ENCODE peak calls at places on chromosomes 12 and 14, in five cellular contexts. One of them, this sample, is unnamed.

GRCh38 chr12:125852679-125853078 is 787.4 kb downstream of the AACS start:
- DNase-seq in transverse colon: no peak
- DNase-seq in heart left ventricle: no peak
- DNase-seq in Peyer's patch: no peak
- DNase-seq in A549: no peak
- DNase-seq in this sample: no peak

GRCh38 chr12:122124370-122124769 is 45.8 kb downstream of the MLXIP start:
- DNase-seq in A549: no peak
- DNase-seq in heart left ventricle: no peak
- DNase-seq in Peyer's patch: peak
- DNase-seq in transverse colon: no peak
- DNase-seq in this sample: peak

GRCh38 chr14:52759145-52759544 is 29.2 kb downstream of the STYX start:
- DNase-seq in transverse colon: no peak
- DNase-seq in Peyer's patch: no peak
- DNase-seq in heart left ventricle: no peak
- DNase-seq in A549: no peak
- DNase-seq in this sample: no peak

GRCh38 chr12:131573631-131574396 is 137.1 kb upstream of the SFSWAP start:
- DNase-seq in transverse colon: no peak
- DNase-seq in heart left ventricle: no peak
- DNase-seq in A549: no peak
- DNase-seq in Peyer's patch: no peak
- DNase-seq in this sample: no peak

GRCh38 chr14:80536456-80536855 is 325.2 kb upstream of the DIO2 start:
- DNase-seq in heart left ventricle: no peak
- DNase-seq in transverse colon: no peak
- DNase-seq in Peyer's patch: no peak
- DNase-seq in A549: no peak
- DNase-seq in this sample: no peak

GRCh38 chr14:102187044-102187443 is 47.3 kb downstream of the WDR20 start:
- DNase-seq in heart left ventricle: no peak
- DNase-seq in transverse colon: no peak
- DNase-seq in Peyer's patch: no peak
- DNase-seq in A549: peak
- DNase-seq in this sample: no peak

GRCh38 chr12:46661161-46661845 is 164.5 kb downstream of the SLC38A4 start:
- DNase-seq in transverse colon: no peak
- DNase-seq in heart left ventricle: peak
- DNase-seq in Peyer's patch: no peak
- DNase-seq in A549: peak
- DNase-seq in this sample: no peak

GRCh38 chr14:37901978-37902377 is 305.7 kb upstream of the SSTR1 start:
- DNase-seq in transverse colon: no peak
- DNase-seq in A549: no peak
- DNase-seq in Peyer's patch: no peak
- DNase-seq in heart left ventricle: peak
- DNase-seq in this sample: no peak

GRCh38 chr14:101098641-101099040 is 195.1 kb upstream of the RTL1 start:
- DNase-seq in transverse colon: no peak
- DNase-seq in heart left ventricle: no peak
- DNase-seq in Peyer's patch: no peak
- DNase-seq in A549: no peak
- DNase-seq in this sample: no peak

GRCh38 chr12:45343269-45344051 is 127.6 kb downstream of the ANO6 start:
- DNase-seq in A549: no peak
- DNase-seq in Peyer's patch: no peak
- DNase-seq in heart left ventricle: no peak
- DNase-seq in transverse colon: no peak
- DNase-seq in this sample: no peak

GRCh38 chr14:53217283-53217994 is 64.3 kb upstream of the DDHD1 start:
- DNase-seq in heart left ventricle: peak
- DNase-seq in Peyer's patch: peak
- DNase-seq in transverse colon: peak
- DNase-seq in A549: peak
- DNase-seq in this sample: peak

GRCh38 chr14:95138876-95139275 is 18.5 kb downstream of the DICER1 start:
- DNase-seq in A549: no peak
- DNase-seq in heart left ventricle: no peak
- DNase-seq in Peyer's patch: no peak
- DNase-seq in transverse colon: no peak
- DNase-seq in this sample: no peak

GRCh38 chr12:95239216-95239615 is 21.6 kb downstream of the VEZT start:
- DNase-seq in heart left ventricle: no peak
- DNase-seq in transverse colon: no peak
- DNase-seq in A549: no peak
- DNase-seq in Peyer's patch: no peak
- DNase-seq in this sample: no peak

GRCh38 chr12:95240556-95240955 is 22.9 kb downstream of the VEZT start:
- DNase-seq in A549: no peak
- DNase-seq in Peyer's patch: no peak
- DNase-seq in transverse colon: no peak
- DNase-seq in heart left ventricle: no peak
- DNase-seq in this sample: no peak

GRCh38 chr12:95243497-95244183 is 26.0 kb downstream of the VEZT start:
- DNase-seq in heart left ventricle: no peak
- DNase-seq in Peyer's patch: no peak
- DNase-seq in A549: no peak
- DNase-seq in transverse colon: no peak
- DNase-seq in this sample: no peak

GRCh38 chr12:95244350-95244749 is 26.7 kb downstream of the VEZT start:
- DNase-seq in Peyer's patch: no peak
- DNase-seq in A549: no peak
- DNase-seq in transverse colon: no peak
- DNase-seq in heart left ventricle: no peak
- DNase-seq in this sample: no peak

GRCh38 chr12:95241761-95242506 is 24.3 kb downstream of the VEZT start:
- DNase-seq in A549: no peak
- DNase-seq in heart left ventricle: no peak
- DNase-seq in Peyer's patch: no peak
- DNase-seq in transverse colon: no peak
- DNase-seq in this sample: no peak
- TF ChIP-seq CTCF in A549: no peak
- TF ChIP-seq CTCF in heart left ventricle: no peak
- TF ChIP-seq CTCF in Peyer's patch: no peak
- TF ChIP-seq CTCF in transverse colon: no peak
- TF ChIP-seq CTCF in this sample: no peak

GRCh38 chr12:55931780-55932545 is 1.0 kb downstream of the DGKA start:
- DNase-seq in transverse colon: peak
- DNase-seq in Peyer's patch: peak
- DNase-seq in heart left ventricle: peak
- DNase-seq in A549: no peak
- DNase-seq in this sample: peak
- TF ChIP-seq POLR2A in transverse colon: no peak
- TF ChIP-seq POLR2A in Peyer's patch: peak
- TF ChIP-seq POLR2A in heart left ventricle: no peak
- TF ChIP-seq POLR2A in A549: no peak
- TF ChIP-seq POLR2A in this sample: no peak

GRCh38 chr12:3303410-3304136 is 187.4 kb upstream of the PRMT8 start:
- DNase-seq in Peyer's patch: no peak
- DNase-seq in heart left ventricle: no peak
- DNase-seq in A549: no peak
- DNase-seq in transverse colon: no peak
- DNase-seq in this sample: no peak
- TF ChIP-seq CTCF in Peyer's patch: no peak
- TF ChIP-seq CTCF in heart left ventricle: no peak
- TF ChIP-seq CTCF in A549: no peak
- TF ChIP-seq CTCF in transverse colon: no peak
- TF ChIP-seq CTCF in this sample: no peak

GRCh38 chr12:233615-233968 is 19.6 kb upstream of the SLC6A12 start:
- DNase-seq in A549: no peak
- DNase-seq in transverse colon: no peak
- DNase-seq in Peyer's patch: no peak
- DNase-seq in heart left ventricle: no peak
- DNase-seq in this sample: no peak
- TF ChIP-seq POLR2A in A549: no peak
- TF ChIP-seq POLR2A in transverse colon: no peak
- TF ChIP-seq POLR2A in Peyer's patch: no peak
- TF ChIP-seq POLR2A in heart left ventricle: no peak
- TF ChIP-seq POLR2A in this sample: no peak

GRCh38 chr12:6534158-6534913 is at the start of gene GAPDH:
- DNase-seq in heart left ventricle: peak
- DNase-seq in transverse colon: peak
- DNase-seq in A549: peak
- DNase-seq in Peyer's patch: peak
- DNase-seq in this sample: peak

GRCh38 chr12:6535960-6536847 is 1.9 kb downstream of the GAPDH start:
- DNase-seq in transverse colon: no peak
- DNase-seq in heart left ventricle: no peak
- DNase-seq in Peyer's patch: no peak
- DNase-seq in A549: no peak
- DNase-seq in this sample: no peak

GRCh38 chr12:6533653-6534157 is 612 bp upstream of the GAPDH start:
- DNase-seq in Peyer's patch: no peak
- DNase-seq in heart left ventricle: peak
- DNase-seq in transverse colon: peak
- DNase-seq in A549: peak
- DNase-seq in this sample: peak

GRCh38 chr12:6535697-6535946 is 1.3 kb downstream of the GAPDH start:
- DNase-seq in transverse colon: no peak
- DNase-seq in heart left ventricle: no peak
- DNase-seq in A549: no peak
- DNase-seq in Peyer's patch: no peak
- DNase-seq in this sample: no peak

DNA sequence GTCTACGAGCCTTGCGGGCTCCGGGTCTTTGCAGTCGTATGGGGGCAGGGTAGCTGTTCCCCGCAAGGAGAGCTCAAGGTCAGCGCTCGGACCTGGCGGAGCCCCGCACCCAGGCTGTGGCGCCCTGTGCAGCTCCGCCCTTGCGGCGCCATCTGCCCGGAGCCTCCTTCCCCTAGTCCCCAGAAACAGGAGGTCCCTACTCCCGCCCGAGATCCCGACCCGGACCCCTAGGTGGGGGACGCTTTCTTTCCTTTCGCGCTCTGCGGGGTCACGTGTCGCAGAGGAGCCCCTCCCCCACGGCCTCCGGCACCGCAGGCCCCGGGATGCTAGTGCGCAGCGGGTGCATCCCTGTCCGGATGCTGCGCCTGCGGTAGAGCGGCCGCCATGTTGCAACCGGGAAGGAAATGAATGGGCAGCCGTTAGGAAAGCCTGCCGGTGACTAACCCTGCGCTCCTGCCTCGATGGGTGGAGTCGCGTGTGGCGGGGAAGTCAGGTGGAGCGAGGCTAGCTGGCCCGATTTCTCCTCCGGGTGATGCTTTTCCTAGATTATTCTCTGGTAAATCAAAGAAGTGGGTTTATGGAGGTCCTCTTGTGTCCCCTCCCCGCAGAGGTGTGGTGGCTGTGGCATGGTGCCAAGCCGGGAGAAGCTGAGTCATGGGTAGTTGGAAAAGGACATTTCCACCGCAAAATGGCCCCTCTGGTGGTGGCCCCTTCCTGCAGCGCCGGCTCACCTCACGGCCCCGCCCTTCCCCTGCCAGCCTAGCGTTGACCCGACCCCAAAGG is 788 bp downstream of the GAPDH start:
- DNase-seq in Peyer's patch: peak
- DNase-seq in heart left ventricle: peak
- DNase-seq in transverse colon: peak
- DNase-seq in A549: peak
- DNase-seq in this sample: peak
- TF ChIP-seq CTCF in Peyer's patch: no peak
- TF ChIP-seq CTCF in heart left ventricle: no peak
- TF ChIP-seq CTCF in transverse colon: no peak
- TF ChIP-seq CTCF in A549: no peak
- TF ChIP-seq CTCF in this sample: no peak

DNA sequence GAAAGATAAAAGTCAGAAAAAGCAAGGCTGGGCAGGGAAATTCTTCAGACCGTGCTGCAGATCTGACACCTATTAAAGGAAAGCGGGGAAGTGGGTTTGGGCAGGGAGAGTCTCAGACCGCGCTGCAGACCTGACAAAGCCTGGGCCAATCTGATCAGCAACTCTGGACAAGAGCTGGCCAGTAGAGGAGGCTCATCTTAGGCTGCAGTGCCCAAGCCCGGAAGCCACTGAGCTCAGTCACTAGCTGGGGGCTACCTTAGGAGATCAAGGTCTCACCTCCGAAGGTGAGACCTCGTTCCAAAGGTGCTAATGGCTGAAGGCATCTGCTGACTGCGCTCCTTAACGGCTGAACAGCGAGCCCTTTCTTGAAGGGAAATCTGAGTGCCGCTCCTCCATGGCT is 60.2 kb downstream of the SINHCAF start:
- DNase-seq in Peyer's patch: no peak
- DNase-seq in A549: no peak
- DNase-seq in heart left ventricle: no peak
- DNase-seq in transverse colon: no peak
- DNase-seq in this sample: peak
- TF ChIP-seq POLR2A in Peyer's patch: no peak
- TF ChIP-seq POLR2A in A549: no peak
- TF ChIP-seq POLR2A in heart left ventricle: no peak
- TF ChIP-seq POLR2A in transverse colon: no peak
- TF ChIP-seq POLR2A in this sample: no peak

GRCh38 chr12:26126340-26127284 is 1.8 kb upstream of the BHLHE41 start:
- DNase-seq in heart left ventricle: peak
- DNase-seq in A549: peak
- DNase-seq in transverse colon: peak
- DNase-seq in Peyer's patch: peak
- DNase-seq in this sample: peak
- TF ChIP-seq CTCF in heart left ventricle: no peak
- TF ChIP-seq CTCF in A549: no peak
- TF ChIP-seq CTCF in transverse colon: peak
- TF ChIP-seq CTCF in Peyer's patch: peak
- TF ChIP-seq CTCF in this sample: no peak

DNA sequence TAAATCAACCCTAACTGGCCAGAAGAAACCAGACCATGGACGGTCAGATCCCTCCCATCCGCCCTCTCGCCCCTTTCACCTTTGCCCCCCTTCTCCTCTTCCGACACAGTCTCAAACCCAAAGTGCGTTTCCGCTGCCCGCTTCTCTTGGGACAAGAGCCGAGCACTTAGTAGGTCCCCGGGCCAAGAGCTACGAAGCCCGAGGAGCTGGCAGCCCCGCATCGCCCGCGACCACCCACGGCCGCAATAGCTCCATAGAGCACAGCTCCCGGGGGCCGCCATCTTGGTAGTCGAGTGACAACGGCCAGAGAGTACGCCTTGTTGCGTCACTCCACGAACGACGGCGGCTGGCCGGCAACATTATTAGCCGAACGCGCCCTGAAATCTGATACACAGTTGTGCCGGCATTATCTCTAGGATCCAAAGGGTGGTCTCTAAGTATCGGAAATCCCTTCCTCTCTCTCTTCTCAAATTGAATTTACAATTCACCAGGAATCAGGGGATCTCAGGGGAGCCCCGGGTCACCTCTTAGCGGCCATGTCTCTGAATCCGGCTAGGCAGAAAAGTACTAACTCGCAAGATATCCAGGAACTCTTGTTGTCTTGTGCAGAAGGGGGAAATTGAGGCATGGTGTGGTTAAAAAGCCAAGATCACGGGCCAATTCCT is at the start of gene COQ5:
- DNase-seq in A549: peak
- DNase-seq in Peyer's patch: peak
- DNase-seq in heart left ventricle: peak
- DNase-seq in transverse colon: peak
- DNase-seq in this sample: peak
- TF ChIP-seq POLR2A in A549: peak
- TF ChIP-seq POLR2A in Peyer's patch: peak
- TF ChIP-seq POLR2A in heart left ventricle: no peak
- TF ChIP-seq POLR2A in transverse colon: peak
- TF ChIP-seq POLR2A in this sample: no peak